ENCODE peak calls at places on chromosomes 11 and 22, in four cellular contexts. H is SK-N-SH, Z is AG09309, A is tibial artery. D is an unnamed sample.

GRCh38 chr22:11307996-11308395 is 4220.0 kb upstream of the OR11H1 start:
- DNase-seq in H (no peak), Z (no peak), A (no peak), D (no peak)

GRCh38 chr11:125299821-125300220 is 135.3 kb downstream of the PKNOX2 start:
- DNase-seq in H (no peak), Z (no peak), A (no peak), D (no peak)

GRCh38 chr11:116035972-116036371 is 531.8 kb upstream of the CADM1 start:
- DNase-seq in H (peak; percentile 30), Z (no peak), A (no peak), D (peak; percentile 6)

GRCh38 chr11:95443386-95443785 is 212.4 kb upstream of the SESN3 start:
- DNase-seq in H (no peak), Z (no peak), A (no peak), D (peak; percentile 53)

GRCh38 chr22:33756508-33756949 is 163.7 kb downstream of the LARGE1 start:
- DNase-seq in H (peak; percentile 14), Z (no peak), A (no peak), D (no peak)

GRCh38 chr11:45264839-45265515 is 21.2 kb downstream of the SYT13 start:
- DNase-seq in H (no peak), Z (peak; percentile 64), A (no peak), D (no peak)

GRCh38 chr11:57427692-57428082 is 766 bp upstream of the SLC43A3 start:
- DNase-seq in H (no peak), Z (peak; percentile 58), A (peak; percentile 93), D (no peak)

GRCh38 chr11:62911137-62912130 is 9.7 kb downstream of the CHRM1 start:
- DNase-seq in H (peak; percentile 65), Z (peak; percentile 18), A (no peak), D (no peak)

GRCh38 chr22:47354668-47355387 is 592.4 kb downstream of the TBC1D22A start:
- DNase-seq in H (no peak), Z (no peak), A (no peak), D (no peak)

GRCh38 chr11:109730669-109731068 is 308.7 kb downstream of the C11orf87 start:
- DNase-seq in H (no peak), Z (no peak), A (no peak), D (no peak)

GRCh38 chr11:119309953-119310681 is 6.8 kb downstream of the MCAM start:
- DNase-seq in H (no peak), Z (no peak), A (peak; percentile 67), D (no peak)

GRCh38 chr11:15826008-15826650 is 530.2 kb downstream of the SOX6 start:
- DNase-seq in H (no peak), Z (no peak), A (no peak), D (no peak)

GRCh38 chr22:33328789-33329296 is 270.7 kb upstream of the SYN3 start:
- DNase-seq in H (no peak), Z (no peak), A (no peak), D (no peak)

GRCh38 chr11:26537341-26537740 is 34.7 kb downstream of the MUC15 start:
- DNase-seq in H (no peak), Z (no peak), A (no peak), D (no peak)

GRCh38 chr11:61297341-61297740 is 2.2 kb upstream of the VWCE start:
- DNase-seq in H (no peak), Z (no peak), A (no peak), D (no peak)

GRCh38 chr11:11463397-11463796 is 110.3 kb upstream of the CSNK2A3 start:
- DNase-seq in H (peak; percentile 76), Z (no peak), A (no peak), D (no peak)

GRCh38 chr11:34696876-34697275 is 76.0 kb downstream of the EHF start:
- DNase-seq in H (no peak), Z (no peak), A (no peak), D (no peak)
- TF ChIP-seq CTCF in H (no peak), Z (no peak), A (no peak), D (no peak)

DNA sequence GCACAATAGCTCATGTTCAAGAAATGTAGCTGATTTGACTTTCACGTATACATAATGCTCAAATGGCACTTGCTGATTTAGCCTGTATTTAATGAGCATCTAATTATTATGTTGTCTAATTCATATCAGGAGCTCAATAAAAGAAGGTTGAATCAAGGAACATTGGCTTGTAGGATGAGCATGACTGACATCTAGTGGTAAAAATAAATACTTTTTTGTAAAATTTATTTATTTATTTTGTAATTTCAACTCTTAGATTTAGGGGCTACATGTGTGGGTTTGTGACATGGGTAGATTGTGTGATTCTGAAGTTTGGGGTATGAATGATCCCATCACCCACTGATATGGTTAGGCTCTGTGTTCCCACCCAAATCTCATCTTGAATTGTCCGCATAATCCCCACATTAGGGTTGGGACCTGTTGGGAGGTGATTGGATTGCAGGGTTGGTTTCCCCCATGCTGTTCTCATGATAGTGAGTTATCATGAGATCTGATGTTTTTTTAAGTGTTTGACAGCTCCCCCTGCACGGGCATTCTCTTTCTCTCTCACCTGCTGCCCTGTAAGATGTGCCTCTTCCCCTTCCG is 1.7 kb upstream of the OR52E5 start:
- DNase-seq in H (peak; percentile 4), Z (no peak), A (no peak), D (no peak)
- TF ChIP-seq CTCF in H (peak; percentile 64), Z (peak; percentile 43), A (peak; percentile 35), D (no peak)

DNA sequence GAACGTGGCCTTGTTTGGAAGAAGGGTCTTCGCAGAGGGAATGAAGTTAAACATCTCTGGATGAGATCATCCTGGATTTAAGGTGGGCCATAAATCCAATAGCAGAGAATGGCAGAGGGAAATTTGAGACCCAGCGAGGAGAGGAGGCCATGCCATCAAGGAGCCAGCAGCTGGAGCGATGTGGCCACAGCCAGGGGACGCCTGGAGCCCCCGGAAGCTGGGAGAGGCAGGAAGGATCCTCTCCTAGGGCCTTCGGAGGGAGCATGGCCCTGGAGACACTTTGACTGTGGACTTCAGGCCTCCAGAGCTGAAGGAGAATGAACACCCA is 22.1 kb downstream of the ANO1 start:
- DNase-seq in H (no peak), Z (no peak), A (no peak), D (no peak)
- TF ChIP-seq CTCF in H (no peak), Z (no peak), A (no peak), D (no peak)

DNA sequence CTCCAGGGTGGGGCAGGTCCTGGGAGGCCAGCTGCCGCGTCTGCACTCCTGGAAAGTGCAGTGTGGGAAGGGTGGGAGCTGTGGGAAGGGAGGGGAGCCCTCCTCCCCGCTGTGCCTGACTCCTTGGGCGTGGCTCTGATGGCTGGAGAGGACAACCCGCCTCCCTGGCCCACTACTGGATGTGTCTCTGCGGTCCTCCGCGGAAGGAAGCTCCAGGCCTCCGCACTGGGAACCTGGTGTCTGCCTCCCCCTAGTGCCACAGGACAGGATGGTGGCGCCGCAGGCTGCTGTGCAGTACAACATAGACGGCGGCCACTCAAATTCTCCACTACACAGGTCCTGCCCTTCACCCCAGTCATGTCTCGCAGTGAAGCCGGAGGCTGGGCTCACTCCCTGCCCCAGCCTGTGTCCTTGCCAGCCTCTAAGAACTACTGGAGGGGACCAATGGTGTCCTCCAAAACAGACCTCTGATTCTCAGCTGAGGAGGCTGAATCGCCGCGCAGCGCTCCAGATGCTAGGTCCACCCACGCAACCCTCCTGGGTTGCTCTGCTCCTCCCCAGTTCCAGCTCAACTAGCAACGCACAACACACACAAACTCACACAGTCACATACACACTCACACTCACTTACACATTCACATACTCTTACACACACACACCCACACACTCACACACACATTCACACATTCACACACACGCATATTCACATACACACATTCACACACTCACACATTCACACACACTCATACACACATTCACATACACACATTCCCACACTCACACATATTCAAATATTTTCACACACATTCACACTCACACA is 12.4 kb upstream of the DSCAML1 start:
- DNase-seq in H (peak; percentile 90), Z (no peak), A (no peak), D (peak; percentile 58)
- TF ChIP-seq CTCF in H (peak; percentile 34), Z (peak; percentile 24), A (peak; percentile 30), D (peak; percentile 29)

DNA sequence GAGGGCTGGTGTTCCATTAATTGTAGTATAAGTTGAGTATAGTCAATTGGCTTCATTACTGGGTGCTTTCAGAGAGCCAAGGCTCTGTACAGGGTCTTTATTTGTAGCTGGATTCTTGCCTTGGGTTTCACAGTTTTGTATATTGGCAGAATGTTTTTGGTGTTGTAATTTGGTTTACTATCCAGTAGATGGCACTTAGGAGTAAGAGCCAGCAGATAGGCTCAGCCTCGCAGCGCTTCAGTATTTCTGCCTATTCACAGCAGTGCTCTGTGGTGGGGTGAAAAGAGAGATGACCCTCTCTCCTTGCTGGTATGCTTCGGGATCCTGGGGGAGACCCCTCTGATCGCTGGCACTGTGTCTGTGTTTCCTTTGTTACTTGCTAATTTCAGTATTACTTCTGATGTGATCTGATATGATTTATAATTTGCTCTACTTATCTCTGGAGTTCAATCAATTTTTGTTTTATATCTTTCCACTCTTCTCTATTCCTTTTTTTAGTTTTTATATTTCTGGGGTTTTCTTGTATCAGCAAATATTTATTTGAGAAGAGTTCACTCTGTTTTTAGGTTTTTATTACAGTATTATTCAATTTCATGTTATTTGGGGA is 52.2 kb downstream of the ANO5 start:
- DNase-seq in H (peak; percentile 18), Z (peak; percentile 2), A (no peak), D (peak; percentile 4)
- TF ChIP-seq CTCF in H (peak; percentile 69), Z (peak; percentile 56), A (peak; percentile 50), D (peak; percentile 63)

DNA sequence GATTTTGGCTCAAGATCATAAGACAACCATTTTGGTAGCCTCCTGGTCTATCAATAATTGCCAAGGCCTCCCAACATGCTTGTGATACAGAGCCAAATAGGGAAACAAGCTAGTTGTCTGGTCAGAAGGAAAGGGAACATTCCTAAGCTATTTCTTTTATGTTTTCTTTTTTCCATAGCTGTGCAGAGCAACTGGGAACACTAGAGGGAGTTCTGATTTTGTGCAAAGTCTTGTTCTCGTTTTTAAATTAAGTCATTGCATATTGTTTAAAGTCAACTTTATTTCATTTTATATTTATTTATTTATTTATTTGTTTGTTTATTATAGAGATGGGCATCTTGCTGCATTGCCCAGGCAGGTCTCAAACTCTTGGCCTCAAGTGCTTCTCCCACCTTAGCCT is 416.8 kb upstream of the CHORDC1 start:
- DNase-seq in H (no peak), Z (no peak), A (no peak), D (no peak)
- TF ChIP-seq CTCF in H (peak; percentile 41), Z (no peak), A (no peak), D (peak; percentile 14)

DNA sequence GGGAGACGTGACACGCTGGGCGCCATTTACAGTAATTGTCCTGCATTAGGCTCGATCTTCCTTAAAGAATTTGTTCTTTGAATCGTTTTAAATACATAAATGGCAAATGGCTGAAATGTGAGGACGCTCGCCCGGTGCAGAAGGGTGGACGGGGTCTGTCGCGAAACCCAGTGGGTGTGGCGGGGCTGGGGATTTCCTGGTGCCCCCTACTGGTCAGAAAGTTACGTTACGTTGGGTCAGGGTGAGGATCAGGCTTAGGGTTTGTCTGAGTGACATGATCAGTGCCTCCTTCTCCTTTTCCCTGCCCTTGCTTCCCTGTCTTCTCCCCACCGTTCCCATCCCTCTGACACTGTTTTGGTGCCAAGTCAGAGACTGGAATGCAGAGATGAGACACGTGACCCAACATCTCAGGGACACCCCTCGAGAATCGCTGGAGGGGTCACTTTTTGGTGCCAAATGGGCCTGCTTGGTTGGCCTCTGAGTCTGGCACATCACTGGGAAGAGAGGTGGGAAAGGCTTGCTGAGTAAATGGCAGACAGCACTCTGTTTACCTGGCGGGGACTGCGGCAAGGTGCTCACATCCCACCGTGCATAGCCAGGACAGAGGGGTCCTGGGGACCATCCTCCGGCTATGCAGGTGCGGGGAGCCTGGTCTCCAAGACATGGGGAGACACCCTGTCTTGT is 1107.6 kb downstream of the BRD1 start:
- DNase-seq in H (peak; percentile 67), Z (no peak), A (peak; percentile 28), D (no peak)
- TF ChIP-seq CTCF in H (peak; percentile 28), Z (no peak), A (no peak), D (no peak)

D was measured in GM13976.